ENCODE peak calls at places on chromosomes 6 and 20, in four cellular contexts. L, Z, T and H are unnamed samples. For H3K4me1, the result is how much of the 10 kb centered on the place peaks cover.

GRCh38 chr20:29763821-29764511 is 1493.5 kb upstream of the DEFB115 start:
- DNase-seq in L (no peak), Z (no peak), T (no peak), H (no peak)

GRCh38 chr20:25035924-25036323 is 22.0 kb downstream of the ACSS1 start:
- DNase-seq in L (no peak), Z (peak), T (peak), H (no peak)

GRCh38 chr20:36969478-36970186 is 18.1 kb upstream of the SAMHD1 start:
- DNase-seq in L (no peak), Z (no peak), T (no peak), H (peak)

GRCh38 chr20:56343861-56344381 is 14.9 kb upstream of the FAM210B start:
- DNase-seq in L (peak), Z (peak), T (no peak), H (peak)

GRCh38 chr6:159606786-159607185 is 86.3 kb downstream of the SOD2 start:
- DNase-seq in L (no peak), Z (no peak), T (no peak), H (no peak)

GRCh38 chr20:49804364-49804763 is 8.3 kb upstream of the SLC9A8 start:
- DNase-seq in L (no peak), Z (no peak), T (no peak), H (no peak)

GRCh38 chr6:83879746-83880145 is 20.3 kb downstream of the CYB5R4 start:
- DNase-seq in L (no peak), Z (no peak), T (no peak), H (no peak)

GRCh38 chr6:146915671-146916127 is 288.5 kb upstream of the STXBP5 start:
- DNase-seq in L (no peak), Z (no peak), T (no peak), H (no peak)

GRCh38 chr6:156102129-156102528 is 646.5 kb upstream of the NOX3 start:
- DNase-seq in L (no peak), Z (no peak), T (peak), H (no peak)

GRCh38 chr6:37555040-37555781 is 55.5 kb upstream of the CCDC167 start:
- DNase-seq in L (no peak), Z (no peak), T (no peak), H (no peak)

GRCh38 chr20:51447765-51448148 is 94.8 kb downstream of the NFATC2 start:
- DNase-seq in L (no peak), Z (no peak), T (no peak), H (no peak)

GRCh38 chr20:41232971-41233926 is 84.3 kb downstream of the ZHX3 start:
- DNase-seq in L (no peak), Z (no peak), T (no peak), H (no peak)

GRCh38 chr6:51077967-51078518 is 259.4 kb downstream of the TFAP2B start:
- DNase-seq in L (no peak), Z (no peak), T (no peak), H (no peak)

GRCh38 chr20:719816-720215 is 44.2 kb upstream of the SCRT2 start:
- DNase-seq in L (no peak), Z (no peak), T (no peak), H (no peak)

GRCh38 chr6:136774228-136775041 is 17.8 kb downstream of the MAP3K5 start:
- DNase-seq in L (no peak), Z (no peak), T (no peak), H (no peak)

GRCh38 chr6:15330174-15330934 is 84.5 kb downstream of the JARID2 start:
- DNase-seq in L (no peak), Z (no peak), T (no peak), H (no peak)

GRCh38 chr6:116386581-116387299 is 16.0 kb downstream of the DSE start:
- DNase-seq in L (no peak), Z (no peak), T (no peak), H (no peak)

GRCh38 chr6:84432616-84433015 is 205.2 kb upstream of the CEP162 start:
- DNase-seq in L (no peak), Z (no peak), T (no peak), H (no peak)

GRCh38 chr20:37897008-37897548 is 5.8 kb upstream of the VSTM2L start:
- DNase-seq in L (no peak), Z (no peak), T (peak), H (no peak)

GRCh38 chr6:16494781-16495180 is 256.4 kb downstream of the GMPR start:
- DNase-seq in L (no peak), Z (no peak), T (no peak), H (no peak)

GRCh38 chr6:108684809-108685329 is 124.2 kb downstream of the FOXO3 start:
- DNase-seq in L (no peak), Z (no peak), T (no peak), H (no peak)

GRCh38 chr6:12324096-12324495 is 33.9 kb downstream of the EDN1 start:
- DNase-seq in L (no peak), Z (no peak), T (no peak), H (no peak)

GRCh38 chr6:20034408-20034769 is 177.9 kb downstream of the MBOAT1 start:
- DNase-seq in L (no peak), Z (no peak), T (no peak), H (no peak)

GRCh38 chr6:137866200-137866913 is 702 bp upstream of the TNFAIP3 start:
- DNase-seq in L (no peak), Z (no peak), T (no peak), H (no peak)
- H3K27ac ChIP-seq in L (peak), Z (peak), T (peak), H (peak)

GRCh38 chr20:22561965-22562581 is 22.3 kb downstream of the FOXA2 start:
- DNase-seq in L (no peak), Z (no peak), T (no peak), H (no peak)
- H3K4me1 ChIP-seq in L (under half), Z (under half), T (under half), H (under half)

GRCh38 chr6:32151131-32151884 is 431 bp downstream of the PRRT1 start:
- DNase-seq in L (no peak), Z (no peak), T (no peak), H (no peak)
- H3K4me3 ChIP-seq in L (peak), Z (peak), T (no peak), H (no peak)

GRCh38 chr6:110858562-110859214 is 15.9 kb upstream of the AMD1 start:
- DNase-seq in L (no peak), Z (peak), T (no peak), H (no peak)
- H3K27ac ChIP-seq in L (no peak), Z (no peak), T (no peak), H (no peak)

GRCh38 chr6:33433560-33434191 is 13.8 kb downstream of the SYNGAP1 start:
- DNase-seq in L (peak), Z (no peak), T (no peak), H (no peak)

GRCh38 chr6:33430991-33431879 is 11.4 kb downstream of the SYNGAP1 start:
- DNase-seq in L (peak), Z (peak), T (peak), H (peak)

GRCh38 chr6:33431880-33432541 is 12.1 kb downstream of the SYNGAP1 start:
- DNase-seq in L (no peak), Z (peak), T (peak), H (no peak)

GRCh38 chr6:33433001-33433559 is 13.2 kb downstream of the SYNGAP1 start:
- DNase-seq in L (peak), Z (no peak), T (no peak), H (no peak)

DNA sequence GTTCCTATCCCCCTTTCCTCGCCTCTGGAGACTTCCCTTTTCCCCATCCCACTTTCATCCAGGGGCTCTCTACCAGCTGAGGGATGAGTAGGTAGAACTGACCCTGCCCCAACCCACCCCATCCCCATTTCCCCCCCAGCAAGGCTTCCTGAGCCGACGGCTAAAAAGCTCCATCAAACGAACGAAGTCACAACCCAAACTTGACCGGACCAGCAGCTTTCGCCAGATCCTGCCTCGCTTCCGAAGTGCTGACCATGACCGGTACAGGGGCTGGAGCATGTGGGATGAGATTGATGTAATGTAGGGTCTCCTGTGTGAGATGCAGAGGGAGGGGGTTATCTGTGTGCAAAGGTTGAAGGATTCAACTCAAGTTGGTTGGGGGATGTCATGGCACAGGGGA is 12.7 kb downstream of the SYNGAP1 start:
- DNase-seq in L (peak), Z (no peak), T (no peak), H (no peak)
- H3K4me1 ChIP-seq in L (under half), Z (under half), T (half or more), H (under half)

GRCh38 chr6:28205879-28206278 is 19.2 kb upstream of the ZSCAN9 start:
- DNase-seq in L (no peak), Z (no peak), T (no peak), H (no peak)

GRCh38 chr6:28207244-28208179 is 17.6 kb upstream of the ZSCAN9 start:
- DNase-seq in L (no peak), Z (no peak), T (no peak), H (no peak)

GRCh38 chr6:28209753-28210535 is 15.1 kb upstream of the ZSCAN9 start:
- DNase-seq in L (no peak), Z (no peak), T (no peak), H (no peak)

GRCh38 chr6:28206527-28207243 is 18.4 kb upstream of the ZSCAN9 start:
- DNase-seq in L (no peak), Z (no peak), T (no peak), H (no peak)

DNA sequence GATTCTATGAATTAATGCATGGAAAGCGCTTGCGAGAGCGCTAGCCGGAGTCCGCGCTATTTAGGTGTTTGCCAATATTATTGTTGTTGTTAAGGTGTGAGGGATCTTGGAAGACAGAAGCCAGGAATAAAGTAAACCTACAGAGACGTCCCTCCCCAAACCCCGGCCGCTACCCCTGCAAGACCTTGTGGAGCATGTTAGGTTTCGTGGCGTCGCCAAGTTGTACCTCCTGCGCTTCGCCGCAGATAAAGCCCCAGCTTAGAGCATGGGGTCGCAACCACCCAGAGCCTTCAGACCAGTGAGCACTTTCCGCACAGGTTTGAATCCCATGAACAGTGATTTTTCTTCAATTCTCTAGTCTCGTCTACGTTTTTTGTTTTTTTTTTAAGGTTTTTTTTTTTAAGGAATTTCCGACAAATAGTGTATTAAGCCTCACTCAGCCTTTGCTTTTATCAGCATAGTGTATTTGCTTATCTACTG is 16.9 kb upstream of the ZSCAN9 start:
- DNase-seq in L (no peak), Z (no peak), T (no peak), H (no peak)
- H3K4me3 ChIP-seq in L (no peak), Z (no peak), T (no peak), H (no peak)

GRCh38 chr6:53317861-53318260 is 30.9 kb downstream of the ELOVL5 start:
- DNase-seq in L (no peak), Z (no peak), T (no peak), H (no peak)
- H3K27ac ChIP-seq in L (no peak), Z (no peak), T (no peak), H (no peak)

DNA sequence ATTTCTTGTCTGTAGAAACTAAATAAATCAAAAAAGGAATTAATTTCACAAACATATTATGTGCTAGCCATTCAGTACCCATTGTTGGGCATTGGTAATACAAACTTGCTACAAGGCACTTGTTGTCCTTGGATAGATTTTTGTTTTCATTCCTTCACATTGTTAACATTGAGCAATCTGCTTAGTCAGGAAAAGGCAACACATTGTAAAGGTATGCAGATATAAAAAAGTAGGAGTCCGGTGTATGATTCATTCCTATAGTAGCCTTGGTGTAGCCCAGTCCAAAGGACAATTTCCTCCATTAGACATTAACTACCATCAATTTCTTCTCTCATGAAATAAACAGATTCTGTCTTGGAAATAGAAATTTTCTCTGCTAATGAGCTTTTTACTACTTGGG is 369.2 kb upstream of the CITED2 start:
- DNase-seq in L (no peak), Z (no peak), T (no peak), H (no peak)
- H3K4me1 ChIP-seq in L (under half), Z (under half), T (under half), H (under half)

DNA sequence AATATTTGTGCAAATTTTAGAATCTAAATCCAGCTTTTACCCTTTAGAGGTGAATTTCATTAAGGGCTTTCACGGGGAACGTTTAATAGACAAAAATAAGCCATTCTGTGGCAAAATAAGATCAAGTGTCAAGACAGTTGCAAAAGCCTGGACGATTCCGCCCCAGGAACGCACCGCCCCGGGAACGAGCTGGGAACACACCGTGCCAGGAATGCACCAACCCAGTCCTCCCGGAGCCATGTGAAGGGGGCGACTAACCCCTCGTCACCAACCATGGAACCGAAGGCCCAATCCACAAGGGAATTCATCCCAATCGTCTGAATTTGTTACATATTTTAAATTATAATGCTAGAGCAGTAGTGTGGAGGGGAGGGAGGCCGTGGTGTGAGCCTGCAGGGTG is 20.8 kb upstream of the TCFL5 start:
- DNase-seq in L (no peak), Z (no peak), T (no peak), H (no peak)
- H3K4me3 ChIP-seq in L (no peak), Z (no peak), T (no peak), H (no peak)